ENCODE peak calls at places on chromosome 18, in six cellular contexts. C, S, P, V, L and R are unnamed samples.

GRCh38 chr18:66473882-66474281 is 130.0 kb downstream of the CDH19 start:
- DNase-seq in C (no peak), S (no peak), P (no peak), V (no peak), L (no peak), R (no peak)

GRCh38 chr18:2881490-2882195 is 34.8 kb downstream of the EMILIN2 start:
- DNase-seq in C (peak), S (peak), P (peak), V (peak), L (no peak), R (peak)

GRCh38 chr18:48893061-48893558 is 57.7 kb downstream of the SMAD7 start:
- DNase-seq in C (no peak), S (peak), P (no peak), V (no peak), L (no peak), R (no peak)

GRCh38 chr18:40851014-40851429 is 1104.0 kb upstream of the PIK3C3 start:
- DNase-seq in C (peak), S (no peak), P (no peak), V (peak), L (no peak), R (no peak)

GRCh38 chr18:60044290-60045006 is 144.7 kb downstream of the PMAIP1 start:
- DNase-seq in C (peak), S (no peak), P (no peak), V (peak), L (no peak), R (no peak)

GRCh38 chr18:59123588-59124369 is 15.9 kb upstream of the SEC11C start:
- DNase-seq in C (peak), S (no peak), P (no peak), V (peak), L (no peak), R (no peak)

GRCh38 chr18:45416168-45416567 is 199.1 kb upstream of the SLC14A2 start:
- DNase-seq in C (no peak), S (no peak), P (no peak), V (no peak), L (no peak), R (no peak)

GRCh38 chr18:4074647-4075046 is 380.5 kb downstream of the DLGAP1 start:
- DNase-seq in C (peak), S (no peak), P (no peak), V (peak), L (no peak), R (no peak)

GRCh38 chr18:3821524-3821923 is 371.6 kb downstream of the TGIF1 start:
- DNase-seq in C (no peak), S (no peak), P (no peak), V (no peak), L (no peak), R (no peak)

GRCh38 chr18:4636957-4637356 is 181.8 kb upstream of the DLGAP1 start:
- DNase-seq in C (no peak), S (no peak), P (peak), V (no peak), L (no peak), R (peak)

GRCh38 chr18:907880-908512 is 3.3 kb downstream of the ADCYAP1 start:
- DNase-seq in C (no peak), S (no peak), P (no peak), V (no peak), L (peak), R (peak)

GRCh38 chr18:55737781-55738468 is 149.9 kb upstream of the TCF4 start:
- DNase-seq in C (no peak), S (no peak), P (no peak), V (no peak), L (no peak), R (no peak)

GRCh38 chr18:3180325-3180724 is 39.4 kb downstream of the MYOM1 start:
- DNase-seq in C (peak), S (no peak), P (no peak), V (peak), L (no peak), R (no peak)

GRCh38 chr18:46601338-46601908 is 55.6 kb downstream of the LOXHD1 start:
- DNase-seq in C (no peak), S (no peak), P (no peak), V (no peak), L (no peak), R (no peak)

GRCh38 chr18:54330768-54331548 is 26.7 kb downstream of the STARD6 start:
- DNase-seq in C (no peak), S (no peak), P (no peak), V (no peak), L (no peak), R (no peak)

GRCh38 chr18:5515007-5515744 is 28.6 kb downstream of the EPB41L3 start:
- DNase-seq in C (no peak), S (no peak), P (no peak), V (no peak), L (no peak), R (no peak)

GRCh38 chr18:58952871-58953270 is 88.2 kb downstream of the ZNF532 start:
- DNase-seq in C (no peak), S (no peak), P (no peak), V (no peak), L (no peak), R (no peak)

GRCh38 chr18:24534271-24534670 is 73.8 kb downstream of the HRH4 start:
- DNase-seq in C (no peak), S (no peak), P (no peak), V (no peak), L (no peak), R (no peak)

GRCh38 chr18:47265197-47265596 is 13.7 kb upstream of the SKOR2 start:
- DNase-seq in C (peak), S (no peak), P (no peak), V (no peak), L (no peak), R (no peak)

GRCh38 chr18:47755102-47755456 is 175.4 kb downstream of the SMAD2 start:
- DNase-seq in C (no peak), S (no peak), P (no peak), V (no peak), L (no peak), R (no peak)

GRCh38 chr18:13232060-13232917 is 13.7 kb downstream of the LDLRAD4 start:
- DNase-seq in C (no peak), S (peak), P (peak), V (no peak), L (no peak), R (no peak)
- H3K27ac ChIP-seq in C (no peak), S (peak), P (no peak), V (no peak), L (no peak), R (peak)

GRCh38 chr18:31244737-31245432 is 73.1 kb upstream of the DSG1 start:
- DNase-seq in C (no peak), S (no peak), P (no peak), V (no peak), L (no peak), R (no peak)
- H3K4me3 ChIP-seq in C (no peak), S (no peak), P (no peak), V (no peak), L (no peak), R (no peak)

DNA sequence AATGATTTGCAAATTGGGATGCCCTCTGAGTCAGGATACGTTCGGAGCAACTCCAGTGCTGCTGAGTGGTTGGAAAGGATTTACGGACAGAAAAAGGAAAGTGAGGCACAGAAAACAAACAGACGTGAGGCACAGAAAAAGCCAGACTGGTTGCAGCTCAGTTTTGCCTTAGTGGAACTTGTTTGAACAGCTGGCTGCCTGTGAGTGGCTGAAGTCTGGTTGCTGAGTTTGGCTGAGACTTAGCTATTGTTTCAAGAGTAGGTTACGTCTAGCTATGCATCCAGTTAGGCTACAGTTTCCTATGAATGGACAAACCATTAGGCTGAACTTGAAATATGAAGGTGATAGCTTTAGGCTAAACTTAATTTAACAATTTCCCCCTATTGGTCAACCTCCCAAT is 256.6 kb downstream of the VAPA start:
- DNase-seq in C (no peak), S (no peak), P (no peak), V (no peak), L (no peak), R (no peak)
- TF ChIP-seq CTCF in C (no peak), S (no peak), P (no peak), V (no peak), L (no peak), R (no peak)

GRCh38 chr18:74496508-74497307 is 545 bp downstream of the CNDP2 start:
- DNase-seq in C (peak), S (peak), P (peak), V (peak), L (peak), R (peak)

GRCh38 chr18:74497308-74497640 is 1.1 kb downstream of the CNDP2 start:
- DNase-seq in C (no peak), S (no peak), P (no peak), V (no peak), L (no peak), R (no peak)

GRCh38 chr18:74499633-74500032 is 3.5 kb downstream of the CNDP2 start:
- DNase-seq in C (no peak), S (peak), P (peak), V (peak), L (peak), R (no peak)

GRCh38 chr18:74497778-74498177 is 1.6 kb downstream of the CNDP2 start:
- DNase-seq in C (no peak), S (no peak), P (no peak), V (no peak), L (no peak), R (no peak)

GRCh38 chr18:74498712-74499629 is 2.8 kb downstream of the CNDP2 start:
- DNase-seq in C (no peak), S (peak), P (peak), V (peak), L (peak), R (peak)
- H3K27ac ChIP-seq in C (no peak), S (peak), P (peak), V (peak), L (peak), R (peak)

GRCh38 chr18:35729971-35730668 is 148.6 kb downstream of the GALNT1 start:
- DNase-seq in C (no peak), S (no peak), P (no peak), V (peak), L (no peak), R (no peak)
- H3K4me3 ChIP-seq in C (no peak), S (no peak), P (peak), V (peak), L (no peak), R (no peak)